ENCODE peak calls at places on chromosome 14, in four cellular contexts. K is left ventricle myocardium inferior, S is choroid plexus epithelial cell, N is transverse colon. F is an unnamed sample.

GRCh38 chr14:35402323-35403084 is 2.0 kb downstream of the NFKBIA start:
- DNase-seq in K (no peak), S (peak), N (peak), F (peak)

GRCh38 chr14:95364481-95365209 is 44.9 kb upstream of the CLMN start:
- DNase-seq in K (no peak), S (no peak), N (no peak), F (no peak)

GRCh38 chr14:57389646-57390036 is 745 bp upstream of the NAA30 start:
- DNase-seq in K (no peak), S (no peak), N (peak), F (no peak)

GRCh38 chr14:91175802-91176201 is 61.9 kb downstream of the DGLUCY start:
- DNase-seq in K (no peak), S (no peak), N (no peak), F (no peak)

GRCh38 chr14:90301122-90301521 is 30.6 kb downstream of the NRDE2 start:
- DNase-seq in K (no peak), S (no peak), N (no peak), F (no peak)

GRCh38 chr14:103140316-103141109 is 17.3 kb downstream of the TNFAIP2 start:
- DNase-seq in K (no peak), S (no peak), N (no peak), F (peak)

GRCh38 chr14:49879683-49880204 is 13.1 kb upstream of the ARF6 start:
- DNase-seq in K (no peak), S (peak), N (peak), F (peak)

GRCh38 chr14:78863143-78863542 is 693.0 kb downstream of the NRXN3 start:
- DNase-seq in K (no peak), S (peak), N (no peak), F (peak)

GRCh38 chr14:96204151-96205058 is at the start of gene BDKRB2:
- DNase-seq in K (peak), S (peak), N (peak), F (peak)

GRCh38 chr14:69985456-69985855 is 106.2 kb downstream of the SMOC1 start:
- DNase-seq in K (no peak), S (peak), N (no peak), F (no peak)

GRCh38 chr14:77339407-77339806 is 18.6 kb downstream of the GSTZ1 start:
- DNase-seq in K (no peak), S (peak), N (no peak), F (no peak)

GRCh38 chr14:106129274-106129673 is 602.9 kb downstream of the TMEM121 start:
- DNase-seq in K (no peak), S (no peak), N (no peak), F (peak)

GRCh38 chr14:82094819-82095218 is 561.2 kb upstream of the SEL1L start:
- DNase-seq in K (no peak), S (no peak), N (no peak), F (no peak)

GRCh38 chr14:30873308-30874119 is 845 bp upstream of the COCH start:
- DNase-seq in K (no peak), S (no peak), N (no peak), F (no peak)
- H3K4me3 ChIP-seq in K (peak), S (peak), N (peak), F (peak)

GRCh38 chr14:23079716-23080115 is 15.2 kb downstream of the ACIN1 start:
- DNase-seq in K (no peak), S (peak), N (no peak), F (no peak)

GRCh38 chr14:23078692-23079116 is 16.2 kb downstream of the ACIN1 start:
- DNase-seq in K (no peak), S (peak), N (peak), F (no peak)

GRCh38 chr14:23074906-23075305 is 17.6 kb upstream of the CDH24 start:
- DNase-seq in K (no peak), S (no peak), N (no peak), F (no peak)

GRCh38 chr14:23077962-23078361 is 17.0 kb downstream of the ACIN1 start:
- DNase-seq in K (no peak), S (peak), N (no peak), F (no peak)

DNA sequence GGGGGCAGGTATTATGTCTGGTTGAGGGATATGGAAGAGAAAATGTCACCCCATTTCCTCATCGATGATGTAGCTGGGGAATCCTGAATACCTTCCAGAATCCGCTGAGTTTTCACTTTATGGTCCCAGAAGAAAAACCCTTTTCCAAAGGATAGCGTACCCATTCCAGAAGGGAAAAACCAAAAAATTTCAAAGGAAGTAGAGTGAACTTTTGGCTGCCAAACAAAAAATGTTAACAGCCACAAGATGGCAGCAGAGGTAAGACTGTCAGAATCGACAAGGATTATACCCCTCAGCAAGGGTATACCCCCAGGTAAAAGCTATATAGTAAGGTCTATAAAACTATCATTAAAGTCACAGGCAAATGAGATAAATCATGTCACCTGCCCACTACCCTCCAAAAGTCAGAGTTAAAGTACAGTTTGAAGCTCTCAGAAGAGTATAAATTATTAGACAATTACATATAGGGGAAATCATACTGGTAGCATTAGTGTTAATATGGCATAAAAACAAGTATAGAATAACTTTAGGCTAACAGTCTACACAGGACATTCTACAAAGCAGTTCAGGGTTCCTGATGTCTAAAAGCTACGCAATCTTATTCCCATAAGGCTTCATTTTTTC is 18.0 kb downstream of the ACIN1 start:
- DNase-seq in K (no peak), S (peak), N (no peak), F (no peak)
- TF ChIP-seq CTCF in K (peak), S (peak), N (peak), F (peak)

GRCh38 chr14:101078892-101079221 is 175.3 kb upstream of the RTL1 start:
- DNase-seq in K (no peak), S (no peak), N (peak), F (no peak)
- H3K4me3 ChIP-seq in K (no peak), S (no peak), N (no peak), F (no peak)

GRCh38 chr14:92555440-92556111 is 42.0 kb downstream of the RIN3 start:
- DNase-seq in K (no peak), S (no peak), N (no peak), F (no peak)

GRCh38 chr14:92551066-92551841 is 37.7 kb downstream of the RIN3 start:
- DNase-seq in K (no peak), S (no peak), N (no peak), F (peak)

GRCh38 chr14:92556255-92556741 is 42.7 kb downstream of the RIN3 start:
- DNase-seq in K (no peak), S (peak), N (no peak), F (no peak)

GRCh38 chr14:92552066-92552465 is 38.5 kb downstream of the RIN3 start:
- DNase-seq in K (no peak), S (no peak), N (no peak), F (no peak)

GRCh38 chr14:92553456-92553855 is 39.9 kb downstream of the RIN3 start:
- DNase-seq in K (no peak), S (peak), N (no peak), F (peak)
- TF ChIP-seq CTCF in K (no peak), S (peak), N (no peak), F (no peak)

GRCh38 chr14:54772451-54772881 is 130.2 kb downstream of the GCH1 start:
- DNase-seq in K (no peak), S (peak), N (no peak), F (no peak)
- H3K4me3 ChIP-seq in K (peak), S (no peak), N (no peak), F (no peak)

GRCh38 chr14:63212776-63213500 is 8.7 kb downstream of the RHOJ start:
- DNase-seq in K (no peak), S (no peak), N (no peak), F (no peak)

GRCh38 chr14:63210812-63211211 is 6.6 kb downstream of the RHOJ start:
- DNase-seq in K (no peak), S (no peak), N (no peak), F (no peak)

GRCh38 chr14:63214417-63215196 is 10.4 kb downstream of the RHOJ start:
- DNase-seq in K (no peak), S (no peak), N (no peak), F (no peak)

GRCh38 chr14:63209160-63209559 is 4.9 kb downstream of the RHOJ start:
- DNase-seq in K (no peak), S (no peak), N (no peak), F (no peak)

DNA sequence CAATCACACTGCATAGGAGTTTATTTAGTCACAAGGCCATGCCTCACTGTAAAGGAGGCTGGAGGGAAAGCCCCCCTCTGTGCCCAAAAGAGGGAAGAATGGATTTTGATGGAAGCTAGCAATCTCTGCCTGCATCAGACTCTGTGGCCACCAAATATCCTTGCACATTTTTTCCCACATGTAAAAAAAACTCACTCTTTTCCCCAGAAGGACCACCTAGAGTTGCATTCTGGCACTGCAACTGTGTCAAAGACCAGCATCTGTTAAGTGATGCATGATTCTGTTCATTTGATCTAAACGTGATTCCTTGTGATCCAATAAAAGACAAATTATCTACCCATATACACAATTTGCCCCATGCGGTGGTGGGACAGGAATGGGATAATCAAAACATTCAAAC is 8.0 kb downstream of the RHOJ start:
- DNase-seq in K (no peak), S (no peak), N (no peak), F (no peak)
- TF ChIP-seq CTCF in K (no peak), S (peak), N (no peak), F (no peak)

F was measured in GM12865.